ENCODE peak calls at places on chromosomes 16 and 17, in five cellular contexts. P is left colon; E is tibial nerve; C is progenitor cell of endocrine pancreas; W is activated CD4-positive, alpha-beta T cell treated with anti-CD3 and anti-CD28 coated beads, Interleukin-2, amount 50 U/mL, for 48 hours. H is an unnamed sample.

GRCh38 chr16:27781195-27781524 is 231.2 kb downstream of the KATNIP start:
- DNase-seq in C (no peak), P (no peak), W (no peak), E (no peak), H (no peak)

GRCh38 chr16:67396159-67396774 is 3.0 kb upstream of the TPPP3 start:
- DNase-seq in P (peak; percentile 96), W (no peak), E (peak; percentile 55), C (no peak), H (no peak)

GRCh38 chr17:19762515-19762961 is 14.4 kb upstream of the ALDH3A1 start:
- DNase-seq in P (no peak), C (peak; percentile 72), W (peak; percentile 67), E (peak; percentile 62), H (peak; percentile 60)

GRCh38 chr17:28324272-28324745 is 5.3 kb downstream of the TMEM97 start:
- DNase-seq in C (no peak), P (no peak), W (no peak), E (no peak), H (no peak)

GRCh38 chr17:45222273-45222993 is 748 bp downstream of the FMNL1 start:
- DNase-seq in C (no peak), P (no peak), E (no peak), W (peak; percentile 85), H (no peak)

GRCh38 chr17:77728022-77728671 is 230.4 kb upstream of the TNRC6C start:
- DNase-seq in E (peak; percentile 63), P (no peak), C (no peak), W (no peak), H (no peak)

GRCh38 chr17:45346255-45347015 is 29.6 kb upstream of the MAP3K14 start:
- DNase-seq in W (no peak), P (no peak), C (no peak), E (no peak), H (no peak)

GRCh38 chr16:66366433-66367299 is at the start of gene CDH5:
- DNase-seq in P (peak; percentile 54), E (peak; percentile 44), C (no peak), W (no peak), H (no peak)

GRCh38 chr16:66484453-66485213 is 57.5 kb downstream of the BEAN1 start:
- DNase-seq in C (no peak), E (no peak), P (no peak), W (no peak), H (no peak)

GRCh38 chr16:57245472-57246113 is 534 bp downstream of the ARL2BP start:
- DNase-seq in P (peak; percentile 54), W (no peak), E (no peak), C (no peak), H (no peak)

GRCh38 chr17:63634163-63634562 is 11.9 kb downstream of the MAP3K3 start:
- DNase-seq in P (no peak), E (no peak), C (no peak), W (no peak), H (no peak)

GRCh38 chr16:26731729-26732128 is 335.0 kb upstream of the C16orf82 start:
- DNase-seq in P (no peak), W (no peak), C (no peak), E (no peak), H (no peak)

GRCh38 chr16:50088302-50088701 is 22.5 kb downstream of the HEATR3 start:
- DNase-seq in C (no peak), P (no peak), E (no peak), W (no peak), H (no peak)

H was measured in effector memory CD8-positive, alpha-beta T cell.